ENCODE peak calls at places on chromosomes 2 and 18, in six cellular contexts. M, E, L, T, C and K are unnamed samples.

GRCh38 chr2:20212871-20213503 is 11.9 kb downstream of the SDC1 start:
- DNase-seq in M (no peak), L (no peak), T (no peak), C (no peak), E (no peak), K (no peak)

GRCh38 chr2:101387151-101387807 is at the start of gene CREG2:
- DNase-seq in L (no peak), T (peak), E (peak), C (peak), M (peak), K (peak)

GRCh38 chr18:71529708-71530303 is 1014.3 kb downstream of the CBLN2 start:
- DNase-seq in L (no peak), T (no peak), E (no peak), C (no peak), M (no peak), K (no peak)

GRCh38 chr2:177296047-177296446 is 31.5 kb upstream of the NFE2L2 start:
- DNase-seq in M (no peak), T (peak), L (no peak), E (peak), C (no peak), K (no peak)

GRCh38 chr2:240184198-240184590 is 43.7 kb upstream of the OTOS start:
- DNase-seq in C (no peak), L (no peak), T (no peak), M (no peak), E (no peak), K (no peak)

GRCh38 chr18:45168883-45169585 is 446.2 kb upstream of the SLC14A2 start:
- DNase-seq in T (no peak), L (no peak), C (no peak), M (no peak), E (no peak), K (no peak)

GRCh38 chr2:142562900-142563299 is 314.6 kb upstream of the KYNU start:
- DNase-seq in T (no peak), L (no peak), E (no peak), M (no peak), C (no peak), K (no peak)

GRCh38 chr2:136327162-136327852 is 209.4 kb upstream of the CXCR4 start:
- DNase-seq in M (no peak), E (no peak), L (peak), T (no peak), C (peak), K (peak)

GRCh38 chr2:120203341-120204021 is 19.7 kb downstream of the TMEM185B start:
- DNase-seq in L (no peak), M (no peak), T (no peak), C (no peak), E (no peak), K (no peak)

GRCh38 chr18:3625717-3626091 is 175.7 kb downstream of the TGIF1 start:
- DNase-seq in E (no peak), C (no peak), T (no peak), L (no peak), M (no peak), K (no peak)

GRCh38 chr2:188726561-188727247 is 247.5 kb upstream of the COL3A1 start:
- DNase-seq in M (no peak), E (no peak), L (no peak), C (no peak), T (no peak), K (no peak)

GRCh38 chr2:174575124-174575776 is 22.4 kb downstream of the WIPF1 start:
- DNase-seq in L (no peak), M (no peak), T (no peak), E (no peak), C (no peak), K (no peak)

GRCh38 chr2:157345647-157346389 is 20.2 kb upstream of the ERMN start:
- DNase-seq in M (no peak), L (no peak), E (no peak), C (no peak), T (no peak), K (peak)

GRCh38 chr2:209426432-209426831 is 2.6 kb downstream of the MAP2 start:
- DNase-seq in M (no peak), L (no peak), C (no peak), E (no peak), T (no peak), K (peak)

GRCh38 chr18:10213526-10213925 is 240.9 kb upstream of the APCDD1 start:
- DNase-seq in L (peak), T (no peak), E (no peak), C (no peak), M (no peak), K (no peak)

GRCh38 chr18:24315170-24315569 is 82.5 kb downstream of the OSBPL1A start:
- DNase-seq in T (no peak), M (no peak), C (no peak), L (no peak), E (no peak), K (no peak)

DNA sequence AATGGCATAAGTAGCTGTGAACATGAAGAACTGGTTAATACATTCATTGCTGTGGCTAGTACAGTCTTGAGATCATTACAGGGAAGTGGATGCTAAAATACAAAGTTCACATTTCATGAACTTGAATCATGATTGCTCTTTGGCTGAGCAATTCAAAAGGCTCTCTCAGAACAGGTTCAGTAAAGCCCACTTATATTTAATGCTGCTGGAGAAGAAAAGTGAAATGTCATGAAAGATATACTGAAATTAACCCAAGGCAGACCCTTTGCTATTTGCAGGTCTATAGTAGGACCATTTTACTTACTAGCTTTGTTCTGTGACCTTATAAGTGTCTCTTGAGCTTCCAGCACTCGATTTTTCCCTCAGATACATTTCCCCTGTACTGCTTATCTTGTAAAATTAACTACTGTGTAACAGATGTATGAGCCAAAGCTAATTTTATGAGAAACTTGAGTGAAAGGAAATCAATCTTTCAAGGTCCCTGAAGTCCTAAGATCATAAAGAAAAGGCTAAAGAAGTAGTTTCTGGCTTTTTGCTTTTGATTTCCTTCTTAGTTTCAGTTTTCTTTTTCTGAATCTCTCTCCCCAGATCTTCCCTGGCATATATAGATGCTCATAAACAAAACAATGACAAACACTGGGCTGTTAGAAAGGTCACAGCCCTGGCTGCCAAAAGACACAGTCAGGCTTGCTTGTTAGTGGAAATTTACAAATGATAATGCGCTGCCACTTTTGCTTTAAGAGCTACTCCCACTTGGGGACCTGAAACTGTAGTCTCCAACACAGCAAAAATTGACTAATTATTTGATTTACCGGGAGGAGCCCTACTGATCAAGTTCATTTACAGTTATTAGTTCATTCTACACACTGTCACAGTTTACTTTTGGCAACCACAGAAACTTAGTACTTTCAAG is 132.7 kb upstream of the XPO1 start:
- DNase-seq in M (no peak), C (no peak), E (no peak), L (peak), T (no peak), K (no peak)
- H3K4me3 ChIP-seq in M (no peak), C (no peak), E (no peak), L (peak), T (peak), K (no peak)

GRCh38 chr2:161964070-161964645 is 109.9 kb downstream of the DPP4 start:
- DNase-seq in L (no peak), M (no peak), C (no peak), E (no peak), T (no peak), K (no peak)
- TF ChIP-seq ZNF274 in L (no peak), M (no peak), C (no peak), E (no peak), T (no peak), K (no peak)

GRCh38 chr2:29382486-29382885 is 267.3 kb downstream of the CLIP4 start:
- DNase-seq in T (no peak), E (no peak), L (no peak), M (no peak), C (no peak), K (no peak)
- H3K9ac ChIP-seq in T (no peak), E (no peak), L (no peak), M (no peak), C (no peak), K (no peak)

GRCh38 chr2:63844616-63845015 is 2.9 kb downstream of the UGP2 start:
- DNase-seq in T (no peak), M (no peak), E (no peak), L (no peak), C (no peak), K (no peak)
- H3K4me3 ChIP-seq in T (peak), M (peak), E (no peak), L (no peak), C (no peak), K (no peak)

GRCh38 chr2:67388680-67389079 is 8.5 kb upstream of the ETAA1 start:
- DNase-seq in E (no peak), L (no peak), M (no peak), C (no peak), T (no peak), K (no peak)
- TF ChIP-seq ZNF274 in E (no peak), L (no peak), M (no peak), C (no peak), T (no peak), K (no peak)

GRCh38 chr2:205769494-205769848 is 87.2 kb downstream of the NRP2 start:
- DNase-seq in M (no peak), L (no peak), C (no peak), T (no peak), E (no peak), K (no peak)

GRCh38 chr2:205771063-205771462 is 88.8 kb downstream of the NRP2 start:
- DNase-seq in E (no peak), C (no peak), T (no peak), M (no peak), L (no peak), K (no peak)

GRCh38 chr2:205768815-205769493 is 86.7 kb downstream of the NRP2 start:
- DNase-seq in T (no peak), E (no peak), C (no peak), M (no peak), L (no peak), K (no peak)

GRCh38 chr2:205770557-205770956 is 88.3 kb downstream of the NRP2 start:
- DNase-seq in T (no peak), E (no peak), M (no peak), L (no peak), C (no peak), K (no peak)

GRCh38 chr2:205769879-205770278 is 87.6 kb downstream of the NRP2 start:
- DNase-seq in E (no peak), L (no peak), C (no peak), T (no peak), M (no peak), K (no peak)
- H3K9ac ChIP-seq in E (no peak), L (no peak), C (no peak), T (no peak), M (no peak), K (no peak)